ENCODE peak calls at places on chromosome 9, in five cellular contexts. I is CD8-positive, alpha-beta T cell; O is thoracic aorta; P is PC-9; V is heart left ventricle. Q is an unnamed sample. For H3K9me3, the result is how much of the 10 kb centered on the place peaks cover.

GRCh38 chr9:86357091-86357866 is 3.1 kb upstream of the TUT7 start:
- DNase-seq in P (no peak), V (no peak), O (no peak), I (no peak), Q (no peak)

GRCh38 chr9:2720179-2720654 is 2.9 kb downstream of the KCNV2 start:
- DNase-seq in I (no peak), P (no peak), V (no peak), O (no peak), Q (no peak)

GRCh38 chr9:79028101-79028500 is 543.7 kb upstream of the TLE4 start:
- DNase-seq in I (no peak), O (no peak), V (no peak), P (no peak), Q (no peak)

GRCh38 chr9:114153761-114154596 is 1.4 kb upstream of the COL27A1 start:
- DNase-seq in I (no peak), P (no peak), O (no peak), V (no peak), Q (no peak)

GRCh38 chr9:135394699-135395645 is 84.6 kb upstream of the PPP1R26 start:
- DNase-seq in P (no peak), I (no peak), V (no peak), O (no peak), Q (no peak)

GRCh38 chr9:127589955-127590370 is 22.1 kb upstream of the STXBP1 start:
- DNase-seq in P (peak), I (no peak), V (peak), O (no peak), Q (peak)

GRCh38 chr9:77820293-77820954 is 172.3 kb upstream of the GNA14 start:
- DNase-seq in O (no peak), P (no peak), V (no peak), I (no peak), Q (peak)

GRCh38 chr9:37998881-37999311 is 70.1 kb downstream of the SHB start:
- DNase-seq in P (no peak), O (no peak), I (no peak), V (no peak), Q (no peak)

GRCh38 chr9:75105841-75106240 is 17.5 kb downstream of the OSTF1 start:
- DNase-seq in P (no peak), I (no peak), O (no peak), V (no peak), Q (no peak)

GRCh38 chr9:133443982-133444381 is 15.8 kb upstream of the CACFD1 start:
- DNase-seq in O (no peak), V (no peak), P (no peak), I (no peak), Q (no peak)

GRCh38 chr9:137064027-137064879 is 6.1 kb downstream of the SAPCD2 start:
- DNase-seq in O (no peak), V (peak), P (peak), I (no peak), Q (no peak)

GRCh38 chr9:35771079-35771441 is 17.0 kb upstream of the MSMP start:
- DNase-seq in P (no peak), V (peak), I (no peak), O (no peak), Q (no peak)

GRCh38 chr9:81372628-81373191 is 316.6 kb downstream of the TLE1 start:
- DNase-seq in I (no peak), V (peak), P (no peak), O (no peak), Q (no peak)

GRCh38 chr9:91094324-91095083 is 267.2 kb downstream of the AUH start:
- DNase-seq in I (no peak), V (no peak), O (no peak), P (no peak), Q (no peak)

GRCh38 chr9:86275962-86276361 is 6.4 kb downstream of the ISCA1 start:
- DNase-seq in O (no peak), I (no peak), P (no peak), V (no peak), Q (no peak)

GRCh38 chr9:122087406-122088200 is 5.5 kb downstream of the TTLL11 start:
- DNase-seq in O (peak), P (no peak), I (no peak), V (no peak), Q (peak)

GRCh38 chr9:85038824-85039540 is 369.5 kb downstream of the NTRK2 start:
- DNase-seq in P (no peak), O (no peak), V (no peak), I (no peak), Q (no peak)

GRCh38 chr9:27125030-27125429 is 16.0 kb downstream of the TEK start:
- DNase-seq in O (peak), P (peak), I (no peak), V (peak), Q (peak)

GRCh38 chr9:36739538-36740116 is 166.9 kb downstream of the MELK start:
- DNase-seq in P (no peak), V (no peak), I (no peak), O (no peak), Q (no peak)

GRCh38 chr9:128523199-128523925 is 18.8 kb downstream of the GLE1 start:
- DNase-seq in I (no peak), V (peak), P (no peak), O (no peak), Q (peak)

GRCh38 chr9:105055922-105056321 is 128.0 kb upstream of the ABCA1 start:
- DNase-seq in O (no peak), I (no peak), P (no peak), V (no peak), Q (no peak)

GRCh38 chr9:112002847-112003457 is 106.3 kb downstream of the UGCG start:
- DNase-seq in I (no peak), P (no peak), V (no peak), O (no peak), Q (peak)

GRCh38 chr9:79408200-79408599 is 163.6 kb upstream of the TLE4 start:
- DNase-seq in O (no peak), V (no peak), P (no peak), I (no peak), Q (no peak)

GRCh38 chr9:33787839-33788238 is 7.5 kb upstream of the PRSS3 start:
- DNase-seq in I (no peak), O (no peak), P (no peak), V (peak), Q (no peak)

GRCh38 chr9:33151007-33151557 is 16.1 kb downstream of the B4GALT1 start:
- DNase-seq in I (no peak), P (no peak), O (no peak), V (peak), Q (peak)

GRCh38 chr9:137373611-137373980 is 49.4 kb downstream of the EXD3 start:
- DNase-seq in P (no peak), O (no peak), I (no peak), V (no peak), Q (no peak)

GRCh38 chr9:68955281-68955680 is 58.6 kb downstream of the PRKACG start:
- DNase-seq in I (no peak), O (no peak), V (no peak), P (no peak), Q (no peak)

GRCh38 chr9:134525841-134526797 is 115.5 kb upstream of the COL5A1 start:
- DNase-seq in V (peak), I (no peak), P (no peak), O (no peak), Q (no peak)

GRCh38 chr9:97990259-97990658 is 7.1 kb downstream of the ANP32B start:
- DNase-seq in P (peak), I (no peak), V (no peak), O (no peak), Q (peak)

GRCh38 chr9:69097053-69097452 is 61.5 kb downstream of the FXN start:
- DNase-seq in I (no peak), V (no peak), P (peak), O (no peak), Q (no peak)

GRCh38 chr9:37187713-37188439 is 67.5 kb downstream of the ZCCHC7 start:
- DNase-seq in V (no peak), O (no peak), I (no peak), P (no peak), Q (no peak)

GRCh38 chr9:8652282-8652681 is 852.7 kb upstream of the DMAC1 start:
- DNase-seq in O (no peak), P (no peak), I (no peak), V (peak), Q (no peak)

GRCh38 chr9:2120926-2121689 is 106.0 kb downstream of the SMARCA2 start:
- DNase-seq in O (no peak), I (no peak), V (no peak), P (peak), Q (peak)

GRCh38 chr9:2181794-2182193 is 166.6 kb downstream of the SMARCA2 start:
- DNase-seq in P (peak), I (no peak), V (no peak), O (no peak), Q (no peak)

GRCh38 chr9:2198956-2199635 is 183.9 kb downstream of the SMARCA2 start:
- DNase-seq in I (no peak), O (no peak), V (no peak), P (no peak), Q (no peak)

GRCh38 chr9:89360465-89360864 is 42.2 kb downstream of the SECISBP2 start:
- DNase-seq in I (no peak), O (no peak), P (no peak), V (no peak), Q (no peak)

GRCh38 chr9:137544176-137544755 is 5.9 kb downstream of the PNPLA7 start:
- DNase-seq in O (no peak), V (no peak), P (no peak), I (no peak), Q (no peak)

GRCh38 chr9:20962487-20962886 is 69.0 kb downstream of the HACD4 start:
- DNase-seq in V (no peak), I (no peak), O (no peak), P (no peak), Q (no peak)
- H3K27ac ChIP-seq in V (no peak), I (no peak), O (no peak), P (no peak), Q (no peak)

GRCh38 chr9:124022201-124023121 is 10.9 kb downstream of the LHX2 start:
- DNase-seq in V (no peak), O (no peak), I (no peak), P (no peak), Q (no peak)
- TF ChIP-seq CTCF in V (no peak), O (no peak), I (no peak), P (no peak), Q (no peak)

DNA sequence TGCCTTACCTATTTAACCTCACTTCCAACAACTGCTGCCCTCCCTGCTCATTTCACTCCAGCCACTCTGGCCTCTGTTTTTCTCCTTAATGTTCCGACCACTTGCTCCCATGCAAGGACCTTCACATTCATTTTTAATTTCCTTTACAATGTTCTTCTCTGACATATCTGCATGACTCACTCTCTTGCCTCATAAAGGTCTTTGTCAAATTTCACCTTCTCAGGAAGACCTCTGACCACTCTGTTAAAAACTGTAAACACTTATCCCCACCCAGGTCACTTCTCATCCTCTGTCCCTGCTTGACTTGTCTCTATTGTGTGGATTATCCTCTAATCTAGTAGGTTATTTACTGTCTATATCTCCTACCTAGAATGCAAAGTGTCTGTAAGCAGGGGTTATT is 751.1 kb downstream of the BRINP1 start:
- DNase-seq in P (no peak), V (no peak), O (no peak), I (no peak), Q (no peak)
- H3K9me3 ChIP-seq in P (under half), V (under half), O (under half), I (under half), Q (under half)

GRCh38 chr9:93911871-93912554 is 43.1 kb downstream of the BARX1 start:
- DNase-seq in V (peak), P (no peak), I (no peak), O (no peak), Q (no peak)
- H3K27ac ChIP-seq in V (no peak), P (no peak), I (no peak), O (no peak), Q (no peak)